ENCODE peak calls at places on chromosomes 3 and 15, in six cellular contexts. One of them, this sample, is unnamed. For H3K27me3, the result is how much of the 10 kb centered on the place peaks cover.

GRCh38 chr3:27468283-27468886 is 15.8 kb downstream of the SLC4A7 start:
- DNase-seq in HCT116: no peak
- DNase-seq in H1: no peak
- DNase-seq in esophagus muscularis mucosa: no peak
- DNase-seq in sigmoid colon: no peak
- DNase-seq in HL-60: no peak
- DNase-seq in this sample: no peak

GRCh38 chr15:59995568-59996349 is 8.4 kb upstream of the FOXB1 start:
- DNase-seq in esophagus muscularis mucosa: no peak
- DNase-seq in HCT116: no peak
- DNase-seq in sigmoid colon: no peak
- DNase-seq in H1: no peak
- DNase-seq in HL-60: no peak
- DNase-seq in this sample: no peak

GRCh38 chr3:187318819-187319616 is 27.5 kb upstream of the MASP1 start:
- DNase-seq in sigmoid colon: no peak
- DNase-seq in HCT116: peak
- DNase-seq in esophagus muscularis mucosa: no peak
- DNase-seq in HL-60: peak
- DNase-seq in H1: no peak
- DNase-seq in this sample: no peak

GRCh38 chr3:37779289-37780152 is 82.2 kb upstream of the CTDSPL start:
- DNase-seq in H1: peak
- DNase-seq in HCT116: peak
- DNase-seq in esophagus muscularis mucosa: no peak
- DNase-seq in sigmoid colon: no peak
- DNase-seq in HL-60: peak
- DNase-seq in this sample: no peak

GRCh38 chr3:125110016-125110875 is 54.4 kb upstream of the HEG1 start:
- DNase-seq in esophagus muscularis mucosa: peak
- DNase-seq in HL-60: no peak
- DNase-seq in sigmoid colon: no peak
- DNase-seq in HCT116: peak
- DNase-seq in H1: no peak
- DNase-seq in this sample: no peak

GRCh38 chr15:50190166-50190570 is 8.2 kb downstream of the SLC27A2 start:
- DNase-seq in esophagus muscularis mucosa: no peak
- DNase-seq in HL-60: no peak
- DNase-seq in HCT116: no peak
- DNase-seq in H1: no peak
- DNase-seq in sigmoid colon: no peak
- DNase-seq in this sample: no peak

GRCh38 chr3:72205297-72205696 is 420.3 kb upstream of the PROK2 start:
- DNase-seq in H1: no peak
- DNase-seq in esophagus muscularis mucosa: no peak
- DNase-seq in HCT116: no peak
- DNase-seq in HL-60: no peak
- DNase-seq in sigmoid colon: no peak
- DNase-seq in this sample: no peak

GRCh38 chr3:140629351-140630137 is 48.3 kb upstream of the TRIM42 start:
- DNase-seq in sigmoid colon: no peak
- DNase-seq in HCT116: no peak
- DNase-seq in H1: no peak
- DNase-seq in HL-60: no peak
- DNase-seq in esophagus muscularis mucosa: no peak
- DNase-seq in this sample: no peak

GRCh38 chr3:196120291-196120951 is 38.5 kb upstream of the TFRC start:
- DNase-seq in sigmoid colon: no peak
- DNase-seq in HCT116: no peak
- DNase-seq in H1: no peak
- DNase-seq in esophagus muscularis mucosa: no peak
- DNase-seq in HL-60: peak
- DNase-seq in this sample: no peak

GRCh38 chr3:48402281-48402732 is 27.6 kb downstream of the PLXNB1 start:
- DNase-seq in HL-60: no peak
- DNase-seq in HCT116: peak
- DNase-seq in sigmoid colon: peak
- DNase-seq in H1: no peak
- DNase-seq in esophagus muscularis mucosa: peak
- DNase-seq in this sample: peak

GRCh38 chr15:77907824-77908751 is 169.4 kb downstream of the TBC1D2B start:
- DNase-seq in H1: no peak
- DNase-seq in HCT116: peak
- DNase-seq in HL-60: peak
- DNase-seq in sigmoid colon: peak
- DNase-seq in esophagus muscularis mucosa: no peak
- DNase-seq in this sample: no peak

GRCh38 chr15:87227846-87228245 is 1028.7 kb downstream of the NTRK3 start:
- DNase-seq in HCT116: no peak
- DNase-seq in H1: no peak
- DNase-seq in HL-60: no peak
- DNase-seq in esophagus muscularis mucosa: peak
- DNase-seq in sigmoid colon: no peak
- DNase-seq in this sample: no peak

GRCh38 chr3:190375250-190375649 is 12.7 kb upstream of the CLDN16 start:
- DNase-seq in H1: no peak
- DNase-seq in sigmoid colon: no peak
- DNase-seq in HL-60: peak
- DNase-seq in esophagus muscularis mucosa: no peak
- DNase-seq in HCT116: no peak
- DNase-seq in this sample: no peak

GRCh38 chr3:55570361-55570760 is 83.3 kb upstream of the WNT5A start:
- DNase-seq in esophagus muscularis mucosa: no peak
- DNase-seq in HL-60: no peak
- DNase-seq in sigmoid colon: peak
- DNase-seq in H1: no peak
- DNase-seq in HCT116: no peak
- DNase-seq in this sample: no peak

GRCh38 chr15:63506537-63507035 is 2.2 kb downstream of the USP3 start:
- DNase-seq in HL-60: no peak
- DNase-seq in esophagus muscularis mucosa: no peak
- DNase-seq in H1: no peak
- DNase-seq in HCT116: no peak
- DNase-seq in sigmoid colon: no peak
- DNase-seq in this sample: no peak

GRCh38 chr15:49415638-49416037 is 7.4 kb upstream of the FGF7 start:
- DNase-seq in H1: no peak
- DNase-seq in HCT116: no peak
- DNase-seq in HL-60: no peak
- DNase-seq in esophagus muscularis mucosa: no peak
- DNase-seq in sigmoid colon: no peak
- DNase-seq in this sample: no peak

GRCh38 chr3:132730891-132731580 is 8.8 kb upstream of the NPHP3 start:
- DNase-seq in H1: no peak
- DNase-seq in sigmoid colon: no peak
- DNase-seq in HCT116: no peak
- DNase-seq in HL-60: peak
- DNase-seq in esophagus muscularis mucosa: no peak
- DNase-seq in this sample: no peak

GRCh38 chr15:76282451-76282850 is 28.8 kb downstream of the ETFA start:
- DNase-seq in sigmoid colon: no peak
- DNase-seq in esophagus muscularis mucosa: no peak
- DNase-seq in HL-60: no peak
- DNase-seq in HCT116: no peak
- DNase-seq in H1: no peak
- DNase-seq in this sample: no peak

GRCh38 chr3:87563712-87564111 is 287.3 kb upstream of the POU1F1 start:
- DNase-seq in sigmoid colon: no peak
- DNase-seq in esophagus muscularis mucosa: no peak
- DNase-seq in HCT116: no peak
- DNase-seq in HL-60: no peak
- DNase-seq in H1: no peak
- DNase-seq in this sample: no peak

GRCh38 chr15:31502541-31503229 is 176.1 kb downstream of the KLF13 start:
- DNase-seq in HL-60: no peak
- DNase-seq in HCT116: no peak
- DNase-seq in esophagus muscularis mucosa: peak
- DNase-seq in H1: no peak
- DNase-seq in sigmoid colon: no peak
- DNase-seq in this sample: no peak

GRCh38 chr15:101159936-101160770 is 91.7 kb downstream of the CHSY1 start:
- DNase-seq in HCT116: no peak
- DNase-seq in HL-60: no peak
- DNase-seq in sigmoid colon: peak
- DNase-seq in H1: no peak
- DNase-seq in esophagus muscularis mucosa: no peak
- DNase-seq in this sample: no peak

GRCh38 chr15:88378259-88378658 is 88.9 kb downstream of the MRPL46 start:
- DNase-seq in HCT116: no peak
- DNase-seq in sigmoid colon: no peak
- DNase-seq in H1: no peak
- DNase-seq in esophagus muscularis mucosa: no peak
- DNase-seq in HL-60: no peak
- DNase-seq in this sample: no peak

GRCh38 chr3:93907132-93907531 is 66.6 kb downstream of the PROS1 start:
- DNase-seq in sigmoid colon: no peak
- DNase-seq in HCT116: no peak
- DNase-seq in H1: no peak
- DNase-seq in HL-60: no peak
- DNase-seq in esophagus muscularis mucosa: no peak
- DNase-seq in this sample: no peak

GRCh38 chr3:126481808-126482502 is 6.3 kb upstream of the ZXDC start:
- DNase-seq in sigmoid colon: no peak
- DNase-seq in HL-60: no peak
- DNase-seq in esophagus muscularis mucosa: no peak
- DNase-seq in H1: no peak
- DNase-seq in HCT116: no peak
- DNase-seq in this sample: no peak

GRCh38 chr3:45134758-45135521 is 11.2 kb downstream of the CDCP1 start:
- DNase-seq in esophagus muscularis mucosa: no peak
- DNase-seq in HL-60: no peak
- DNase-seq in H1: no peak
- DNase-seq in HCT116: no peak
- DNase-seq in sigmoid colon: no peak
- DNase-seq in this sample: no peak

GRCh38 chr3:5796541-5796940 is 609.0 kb downstream of the EDEM1 start:
- DNase-seq in HL-60: no peak
- DNase-seq in H1: no peak
- DNase-seq in esophagus muscularis mucosa: no peak
- DNase-seq in HCT116: no peak
- DNase-seq in sigmoid colon: no peak
- DNase-seq in this sample: no peak

GRCh38 chr3:5798809-5799208 is 611.3 kb downstream of the EDEM1 start:
- DNase-seq in HCT116: no peak
- DNase-seq in H1: no peak
- DNase-seq in sigmoid colon: no peak
- DNase-seq in HL-60: no peak
- DNase-seq in esophagus muscularis mucosa: no peak
- DNase-seq in this sample: no peak

GRCh38 chr3:5800965-5801364 is 613.5 kb downstream of the EDEM1 start:
- DNase-seq in esophagus muscularis mucosa: no peak
- DNase-seq in HL-60: no peak
- DNase-seq in sigmoid colon: no peak
- DNase-seq in HCT116: no peak
- DNase-seq in H1: no peak
- DNase-seq in this sample: no peak

DNA sequence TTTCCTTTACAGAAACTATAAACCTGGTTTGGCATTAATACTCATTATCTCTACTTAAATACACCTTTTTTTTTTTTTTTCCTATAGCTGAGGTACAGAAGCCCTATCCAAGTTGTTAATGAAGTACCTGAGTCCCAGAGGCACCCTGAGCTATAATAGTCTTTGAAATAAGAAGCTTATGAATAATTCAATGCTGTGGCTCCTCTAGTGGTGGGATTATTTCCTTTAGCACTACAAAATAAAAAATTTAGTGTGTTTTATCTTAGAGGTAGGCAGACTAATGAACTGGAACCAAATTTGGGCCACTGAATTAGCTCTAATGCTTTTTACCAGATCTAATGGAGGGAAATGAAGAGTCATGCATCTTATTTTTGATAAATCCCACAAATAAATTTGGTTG is 611.9 kb downstream of the EDEM1 start:
- DNase-seq in sigmoid colon: no peak
- DNase-seq in esophagus muscularis mucosa: no peak
- DNase-seq in HCT116: no peak
- DNase-seq in H1: no peak
- DNase-seq in HL-60: no peak
- DNase-seq in this sample: no peak
- TF ChIP-seq CTCF in sigmoid colon: no peak
- TF ChIP-seq CTCF in esophagus muscularis mucosa: no peak
- TF ChIP-seq CTCF in HCT116: peak
- TF ChIP-seq CTCF in H1: no peak
- TF ChIP-seq CTCF in HL-60: no peak
- TF ChIP-seq CTCF in this sample: no peak

DNA sequence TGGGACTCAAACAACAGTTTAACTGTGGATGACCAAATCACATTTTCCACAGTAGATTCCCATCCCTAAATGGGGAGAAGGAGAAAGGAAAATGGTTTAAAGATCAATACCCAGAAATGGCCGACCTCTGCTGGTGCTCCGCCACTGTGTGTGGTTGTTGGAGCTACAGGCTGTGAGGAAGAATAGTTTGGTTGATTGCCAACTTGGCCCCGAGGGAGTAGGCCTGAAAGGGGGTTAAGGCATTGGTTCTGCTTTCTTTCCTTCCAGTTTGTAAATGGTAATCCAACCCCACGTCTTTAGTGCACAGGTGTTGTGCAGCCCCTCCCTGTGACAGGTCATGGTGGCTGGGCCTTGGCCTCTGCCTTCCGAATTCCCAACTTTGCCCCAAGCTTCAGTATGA is 92.1 kb upstream of the ROPN1 start:
- DNase-seq in sigmoid colon: no peak
- DNase-seq in H1: no peak
- DNase-seq in HCT116: no peak
- DNase-seq in HL-60: no peak
- DNase-seq in esophagus muscularis mucosa: no peak
- DNase-seq in this sample: no peak
- H3K27me3 ChIP-seq in sigmoid colon: under half
- H3K27me3 ChIP-seq in H1: under half
- H3K27me3 ChIP-seq in HCT116: half or more
- H3K27me3 ChIP-seq in HL-60: under half
- H3K27me3 ChIP-seq in esophagus muscularis mucosa: under half
- H3K27me3 ChIP-seq in this sample: under half

DNA sequence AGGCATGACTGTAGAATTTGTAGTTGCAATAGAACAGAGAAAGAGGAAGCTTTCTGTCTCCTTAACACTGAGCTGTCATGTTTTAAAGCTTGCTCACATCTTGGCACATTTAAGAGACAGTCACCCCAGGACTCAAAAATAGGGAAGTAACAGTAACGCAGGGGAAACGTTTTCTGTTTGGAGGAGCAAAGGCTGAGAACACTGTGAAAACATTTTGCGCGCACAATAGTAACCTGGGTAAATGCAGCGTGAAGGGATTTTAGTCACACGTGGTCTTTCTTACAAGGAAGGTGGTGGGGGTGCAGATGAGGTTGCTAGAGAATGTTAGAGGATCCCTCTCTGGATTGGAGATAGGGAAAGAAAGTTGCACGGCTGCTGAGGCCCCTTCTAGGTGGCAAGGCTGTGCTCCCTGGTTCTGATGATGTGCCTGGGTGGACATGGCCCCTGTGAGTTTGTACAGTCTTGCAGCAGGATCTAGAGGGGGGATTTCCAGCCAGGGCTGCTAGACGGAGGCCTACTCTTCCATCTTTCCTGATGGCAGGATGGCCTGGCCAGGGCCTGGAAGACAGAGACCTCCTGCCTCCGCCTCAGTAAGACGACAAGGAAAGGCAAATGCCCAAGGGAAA is 12.0 kb downstream of the STARD5 start:
- DNase-seq in esophagus muscularis mucosa: no peak
- DNase-seq in HL-60: peak
- DNase-seq in H1: no peak
- DNase-seq in sigmoid colon: no peak
- DNase-seq in HCT116: no peak
- DNase-seq in this sample: no peak
- TF ChIP-seq POLR2AphosphoS5 in esophagus muscularis mucosa: no peak
- TF ChIP-seq POLR2AphosphoS5 in HL-60: peak
- TF ChIP-seq POLR2AphosphoS5 in H1: no peak
- TF ChIP-seq POLR2AphosphoS5 in sigmoid colon: no peak
- TF ChIP-seq POLR2AphosphoS5 in HCT116: no peak
- TF ChIP-seq POLR2AphosphoS5 in this sample: no peak

GRCh38 chr15:47944911-47945310 is 175.9 kb upstream of the SLC24A5 start:
- DNase-seq in esophagus muscularis mucosa: no peak
- DNase-seq in HCT116: no peak
- DNase-seq in HL-60: no peak
- DNase-seq in H1: no peak
- DNase-seq in sigmoid colon: no peak
- DNase-seq in this sample: no peak
- TF ChIP-seq CTCF in esophagus muscularis mucosa: no peak
- TF ChIP-seq CTCF in HCT116: no peak
- TF ChIP-seq CTCF in HL-60: no peak
- TF ChIP-seq CTCF in H1: no peak
- TF ChIP-seq CTCF in sigmoid colon: no peak
- TF ChIP-seq CTCF in this sample: no peak

This sample was measured in breast epithelium.